ENCODE peak calls at places on chromosomes 6 and 20, in six cellular contexts. I is neuronal stem cell, K is mesendoderm, H is mesenchymal stem cell, Z is H1, Q is trophoblast cell. N is an unnamed sample.

GRCh38 chr20:58550661-58551060 is 35.5 kb upstream of the APCDD1L start:
- DNase-seq in H (peak), Z (peak), Q (no peak), I (no peak), K (no peak), N (peak)

GRCh38 chr6:55299285-55299684 is 28.0 kb upstream of the GFRAL start:
- DNase-seq in Z (no peak), I (no peak), H (no peak), K (no peak), Q (no peak), N (no peak)

GRCh38 chr20:17883592-17884317 is 84.8 kb downstream of the SNX5 start:
- DNase-seq in Z (no peak), H (no peak), K (no peak), Q (no peak), I (no peak), N (no peak)

GRCh38 chr20:43837856-43838702 is 76.6 kb upstream of the TOX2 start:
- DNase-seq in K (no peak), I (no peak), H (no peak), Z (peak), Q (no peak), N (no peak)

GRCh38 chr6:63434936-63435335 is 115.2 kb upstream of the LGSN start:
- DNase-seq in Q (no peak), Z (no peak), K (no peak), H (no peak), I (no peak), N (no peak)

GRCh38 chr6:37663016-37663810 is 34.5 kb downstream of the MDGA1 start:
- DNase-seq in H (peak), Q (no peak), Z (no peak), I (no peak), K (no peak), N (peak)

GRCh38 chr6:16318538-16318937 is 80.2 kb downstream of the GMPR start:
- DNase-seq in H (peak), Z (no peak), Q (no peak), K (no peak), I (no peak), N (peak)

GRCh38 chr6:113258771-113259170 is 598.4 kb upstream of the MARCKS start:
- DNase-seq in K (no peak), Q (no peak), Z (no peak), H (peak), I (no peak), N (peak)

GRCh38 chr20:1266167-1266973 is at the start of gene SNPH:
- DNase-seq in K (peak), Q (no peak), I (peak), H (peak), Z (peak), N (peak)

DNA sequence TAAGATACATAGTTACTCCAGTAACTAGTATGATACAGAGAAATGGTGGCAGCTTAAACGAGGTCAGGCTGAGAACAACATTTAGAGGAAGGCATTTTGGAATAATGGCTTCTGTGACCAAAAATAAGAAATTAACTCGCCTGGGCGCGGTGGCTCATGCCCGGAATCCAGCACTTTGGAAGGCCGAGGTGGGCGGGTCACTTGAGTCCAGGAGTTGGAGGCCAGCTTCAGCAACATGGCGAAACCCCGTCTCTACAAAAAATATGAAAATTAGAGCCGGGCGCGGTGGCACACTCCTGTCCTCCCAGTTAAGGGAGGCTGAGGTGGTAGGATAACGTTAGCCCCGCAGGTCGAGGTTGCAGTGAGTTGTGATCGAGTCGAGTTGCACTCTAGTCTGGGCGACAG is 1.8 kb downstream of the IGF2R start:
- DNase-seq in Z (no peak), H (no peak), I (no peak), K (no peak), Q (no peak), N (no peak)
- H3K4me3 ChIP-seq in Z (peak), H (no peak), I (no peak), K (no peak), Q (no peak), N (no peak)

GRCh38 chr6:139313784-139314545 is 22.2 kb upstream of the TXLNB start:
- DNase-seq in I (no peak), Z (no peak), H (no peak), Q (no peak), K (peak), N (peak)

GRCh38 chr6:139313229-139313628 is 21.4 kb upstream of the TXLNB start:
- DNase-seq in H (no peak), Q (no peak), K (peak), Z (no peak), I (peak), N (no peak)

GRCh38 chr6:139308284-139308916 is 16.6 kb upstream of the TXLNB start:
- DNase-seq in Q (no peak), H (no peak), I (no peak), K (no peak), Z (no peak), N (peak)

GRCh38 chr6:139308936-139309603 is 17.3 kb upstream of the TXLNB start:
- DNase-seq in I (no peak), Z (no peak), H (peak), Q (no peak), K (no peak), N (peak)

GRCh38 chr6:139311826-139312225 is 20.0 kb upstream of the TXLNB start:
- DNase-seq in I (no peak), K (no peak), Q (no peak), Z (no peak), H (no peak), N (peak)
- H2BK120ac ChIP-seq in I (no peak), K (no peak), Q (no peak), Z (peak), H (no peak), N (peak)

DNA sequence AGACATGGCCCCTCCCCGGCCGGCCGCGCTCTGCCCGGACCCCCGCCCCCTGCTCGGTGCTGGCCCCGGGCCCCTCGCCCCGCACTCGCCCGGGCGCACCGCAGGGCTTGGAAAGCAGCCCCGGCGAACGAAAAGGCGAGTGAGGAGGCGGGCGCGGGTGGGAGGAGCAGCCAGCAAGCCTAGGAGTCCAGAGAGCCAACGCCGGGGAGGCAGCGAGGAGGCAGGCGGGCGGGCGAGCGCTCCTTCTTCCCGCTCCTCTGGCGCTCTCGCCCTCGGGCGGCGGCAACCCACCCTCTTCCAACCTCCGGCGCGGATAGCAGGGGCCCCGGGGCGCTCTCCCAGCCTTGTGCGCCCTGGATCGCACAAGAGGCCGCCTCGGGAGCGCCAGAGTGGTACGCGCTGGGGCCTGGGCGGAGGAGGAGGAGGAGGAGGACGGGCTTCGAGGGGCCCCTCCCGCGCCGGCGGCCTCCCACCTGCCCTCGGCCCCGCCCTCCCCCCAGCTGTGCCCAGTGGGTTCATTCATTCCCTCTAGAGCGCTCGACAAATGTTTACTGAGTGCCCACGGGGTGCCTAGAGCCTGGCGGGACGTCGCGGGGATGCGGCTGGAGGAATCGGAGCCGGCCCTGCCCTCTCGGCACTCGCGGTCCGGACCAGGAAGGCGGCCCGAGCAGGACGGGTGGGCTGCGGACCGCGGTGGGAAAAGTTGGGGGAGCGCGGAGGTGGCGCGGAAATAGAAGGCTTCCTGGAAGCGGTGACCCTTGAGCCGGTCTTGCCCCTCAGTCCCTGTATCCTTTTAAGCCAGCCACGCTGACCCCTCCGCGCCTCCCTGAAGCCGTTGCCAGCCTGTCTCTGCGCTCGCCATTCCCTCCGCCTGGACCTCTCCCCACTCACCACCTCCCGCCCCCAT is at the start of gene BMP7:
- DNase-seq in Q (peak), I (no peak), Z (peak), H (peak), K (peak), N (no peak)
- H3K4me3 ChIP-seq in Q (peak), I (peak), Z (peak), H (peak), K (peak), N (no peak)

GRCh38 chr6:12992770-12993169 is 276.2 kb downstream of the PHACTR1 start:
- DNase-seq in Q (no peak), H (no peak), K (no peak), I (no peak), Z (peak), N (no peak)
- H2BK120ac ChIP-seq in Q (no peak), H (no peak), K (no peak), I (no peak), Z (no peak), N (no peak)

DNA sequence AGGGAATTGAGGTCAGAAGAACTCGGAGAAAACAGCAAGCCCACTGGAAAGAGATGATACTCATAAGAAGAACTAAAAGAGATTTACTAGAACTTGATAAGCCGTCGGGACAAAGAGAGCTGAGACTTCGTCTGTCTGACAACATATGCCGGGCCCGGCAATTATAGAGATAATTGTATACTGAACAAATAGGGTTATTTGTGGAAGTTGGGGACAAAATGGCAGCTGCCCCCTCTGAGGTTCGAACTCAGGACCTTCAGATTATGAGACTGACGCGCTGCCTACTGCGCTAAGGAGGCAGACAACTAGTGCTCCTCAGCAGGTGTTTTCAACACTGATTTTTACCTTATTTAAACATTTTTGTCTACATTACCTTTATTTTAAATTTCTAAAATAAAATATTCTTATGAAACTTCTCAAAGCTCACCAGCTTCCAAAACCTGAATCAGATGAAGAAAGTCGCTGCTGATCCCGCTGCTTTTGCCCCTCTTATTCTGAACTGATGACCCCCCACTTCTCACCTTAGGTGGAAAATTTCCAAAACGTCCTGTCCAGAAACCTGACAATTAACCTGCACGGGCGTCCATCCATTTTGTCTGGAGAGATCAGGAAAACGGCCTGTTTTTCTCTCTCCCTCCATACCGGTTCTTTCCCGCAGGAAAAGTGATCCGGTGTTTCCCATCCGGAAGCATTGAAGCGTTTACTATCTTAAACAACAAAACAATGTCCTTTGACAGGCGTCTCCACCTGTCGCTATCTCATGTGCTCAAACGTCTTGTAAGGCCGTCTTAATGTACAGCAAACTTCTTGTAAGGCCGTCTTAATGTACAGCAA is 29.5 kb upstream of the TRIM27 start:
- DNase-seq in Z (peak), H (peak), I (peak), K (peak), Q (peak), N (peak)
- H3K4me3 ChIP-seq in Z (peak), H (no peak), I (peak), K (peak), Q (peak), N (peak)

N was measured in IMR-90.